ENCODE peak calls at places on chromosome 6, in ten cellular contexts. X is cardiac muscle cell, U is OCI-LY7, Q is upper lobe of right lung, H is Peyer's patch, L is fibroblast of lung, J is endothelial cell, S is psoas muscle, C is A549, E is lower lobe of right lung. O is an unnamed sample.

GRCh38 chr6:30749554-30750378 is 5.4 kb upstream of the IER3 start:
- DNase-seq in X (no peak), U (no peak), Q (no peak), H (no peak), L (no peak), J (no peak), S (no peak), C (no peak), E (no peak), O (no peak)

GRCh38 chr6:23106951-23107350 is 537.6 kb downstream of the HDGFL1 start:
- DNase-seq in X (no peak), U (no peak), Q (no peak), H (no peak), L (peak; percentile 90), J (no peak), S (no peak), C (no peak), E (no peak), O (no peak)

GRCh38 chr6:64081459-64081858 is 445.9 kb downstream of the PHF3 start:
- DNase-seq in X (no peak), U (no peak), Q (no peak), H (no peak), L (no peak), J (no peak), S (no peak), C (no peak), E (no peak), O (no peak)

GRCh38 chr6:94636780-94637385 is 940.5 kb upstream of the MANEA start:
- DNase-seq in X (peak; percentile 32), U (peak; percentile 1), Q (no peak), H (no peak), L (peak; percentile 1), J (peak; percentile 15), S (no peak), C (no peak), E (no peak), O (no peak)

GRCh38 chr6:1716845-1717244 is 107.1 kb downstream of the FOXC1 start:
- DNase-seq in X (no peak), U (no peak), Q (no peak), H (no peak), L (peak; percentile 36), J (no peak), S (no peak), C (no peak), E (no peak), O (no peak)

GRCh38 chr6:142796571-142796970 is 148.4 kb downstream of the HIVEP2 start:
- DNase-seq in X (peak; percentile 49), U (no peak), Q (no peak), H (no peak), L (peak; percentile 32), J (no peak), S (no peak), C (no peak), E (peak; percentile 46), O (no peak)

GRCh38 chr6:42100029-42100901 is 42.2 kb downstream of the C6orf132 start:
- DNase-seq in X (no peak), U (no peak), Q (no peak), H (no peak), L (peak; percentile 78), J (no peak), S (no peak), C (no peak), E (no peak), O (no peak)

GRCh38 chr6:52049252-52050050 is 38.0 kb downstream of the PKHD1 start:
- DNase-seq in X (peak; percentile 55), U (peak; percentile 60), Q (no peak), H (no peak), L (peak; percentile 10), J (peak; percentile 20), S (no peak), C (peak; percentile 13), E (no peak), O (no peak)

GRCh38 chr6:48117246-48117645 is 6.2 kb upstream of the PTCHD4 start:
- DNase-seq in X (no peak), U (no peak), Q (no peak), H (no peak), L (no peak), J (no peak), S (no peak), C (no peak), E (no peak), O (no peak)
- TF ChIP-seq CTCF in X (no peak), U (no peak), Q (no peak), H (no peak), L (no peak), J (no peak), S (no peak), C (no peak), E (no peak), O (no peak)

GRCh38 chr6:20302702-20303251 is 90.5 kb upstream of the MBOAT1 start:
- DNase-seq in X (peak; percentile 39), U (no peak), Q (no peak), H (no peak), L (peak; percentile 81), J (no peak), S (no peak), C (no peak), E (no peak), O (no peak)

GRCh38 chr6:20302168-20302567 is 89.9 kb upstream of the MBOAT1 start:
- DNase-seq in X (no peak), U (no peak), Q (no peak), H (no peak), L (peak; percentile 2), J (no peak), S (no peak), C (no peak), E (no peak), O (no peak)

GRCh38 chr6:20310185-20310584 is 91.5 kb upstream of the E2F3 start:
- DNase-seq in X (no peak), U (no peak), Q (no peak), H (no peak), L (no peak), J (no peak), S (no peak), C (no peak), E (no peak), O (no peak)

GRCh38 chr6:20301256-20301655 is 89.0 kb upstream of the MBOAT1 start:
- DNase-seq in X (no peak), U (no peak), Q (no peak), H (no peak), L (no peak), J (no peak), S (no peak), C (no peak), E (no peak), O (no peak)

GRCh38 chr6:20306491-20306890 is 94.2 kb upstream of the MBOAT1 start:
- DNase-seq in X (no peak), U (no peak), Q (no peak), H (no peak), L (no peak), J (no peak), S (no peak), C (no peak), E (no peak), O (no peak)
- TF ChIP-seq CTCF in X (no peak), U (no peak), Q (no peak), H (no peak), L (no peak), J (no peak), S (no peak), C (no peak), E (no peak), O (no peak)

GRCh38 chr6:79234150-79235022 is at the start of gene HMGN3:
- DNase-seq in X (peak; percentile 97), U (peak; percentile 94), Q (peak; percentile 98), H (peak; percentile 95), L (peak; percentile 91), J (peak; percentile 94), S (peak; percentile 97), C (peak; percentile 69), E (peak; percentile 98), O (peak; percentile 84)
- TF ChIP-seq CTCF in X (peak; percentile 17), U (peak; percentile 36), Q (peak; percentile 32), H (peak; percentile 16), L (no peak), J (no peak), S (peak; percentile 22), C (no peak), E (peak; percentile 41), O (no peak)

DNA sequence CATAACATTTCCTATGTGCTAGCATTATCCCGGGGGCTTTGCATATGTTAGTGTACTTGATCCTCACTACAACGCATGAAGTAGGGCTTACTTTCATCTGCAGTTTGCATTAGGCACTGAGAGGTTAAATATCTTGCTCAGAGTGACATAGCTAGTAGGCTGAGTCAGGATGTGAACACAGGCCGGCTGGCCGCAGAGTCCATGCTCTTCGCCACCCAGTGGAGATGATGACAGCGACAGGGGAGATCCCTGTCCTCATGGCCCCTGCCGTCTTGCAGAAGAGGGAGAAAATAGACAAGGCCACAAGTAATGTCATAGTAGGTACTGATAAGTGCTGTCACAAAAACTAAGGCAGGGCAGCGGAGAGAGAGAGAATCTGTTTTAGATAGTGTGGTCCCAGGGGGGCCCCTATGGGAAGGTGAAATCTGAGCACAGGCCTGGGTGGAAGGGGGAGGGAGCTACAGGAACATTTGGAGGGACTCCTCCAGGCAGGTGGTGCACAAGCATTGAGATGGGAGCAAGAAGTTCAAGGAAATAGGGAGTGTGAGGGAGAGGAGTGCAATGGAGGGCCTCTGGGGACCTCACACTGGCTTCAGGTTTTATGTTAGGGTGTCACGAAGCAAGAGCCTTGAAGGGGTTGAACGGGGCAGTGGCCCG is 46.8 kb downstream of the LYRM4 start:
- DNase-seq in X (no peak), U (no peak), Q (no peak), H (no peak), L (peak; percentile 47), J (no peak), S (no peak), C (no peak), E (no peak), O (no peak)
- TF ChIP-seq CTCF in X (peak; percentile 29), U (no peak), Q (no peak), H (no peak), L (no peak), J (no peak), S (no peak), C (no peak), E (no peak), O (no peak)

GRCh38 chr6:166957805-166958076 is 1.4 kb upstream of the RNASET2 start:
- DNase-seq in X (no peak), U (peak; percentile 29), Q (no peak), H (no peak), L (no peak), J (no peak), S (no peak), C (no peak), E (no peak), O (no peak)

GRCh38 chr6:166956444-166957086 is at the start of gene RNASET2:
- DNase-seq in X (peak; percentile 95), U (peak; percentile 93), Q (peak; percentile 99), H (peak; percentile 97), L (peak; percentile 85), J (peak; percentile 98), S (peak; percentile 99), C (peak; percentile 54), E (peak; percentile 99), O (peak; percentile 100)

GRCh38 chr6:166955865-166956443 is 396 bp downstream of the RNASET2 start:
- DNase-seq in X (no peak), U (peak; percentile 57), Q (no peak), H (no peak), L (peak; percentile 43), J (no peak), S (peak; percentile 62), C (peak; percentile 6), E (no peak), O (peak; percentile 22)

GRCh38 chr6:166958926-166959861 is 2.8 kb upstream of the RNASET2 start:
- DNase-seq in X (no peak), U (peak; percentile 85), Q (no peak), H (peak; percentile 86), L (no peak), J (no peak), S (no peak), C (no peak), E (no peak), O (peak; percentile 30)

GRCh38 chr6:166957087-166957804 is 896 bp upstream of the RNASET2 start:
- DNase-seq in X (no peak), U (peak; percentile 59), Q (peak; percentile 88), H (peak; percentile 78), L (no peak), J (no peak), S (peak; percentile 66), C (no peak), E (peak; percentile 82), O (peak; percentile 53)
- TF ChIP-seq CTCF in X (no peak), U (peak; percentile 16), Q (no peak), H (no peak), L (no peak), J (no peak), S (no peak), C (no peak), E (no peak), O (no peak)

O was measured in activated B cell treated with CpG ODN at 0.5 μM for 24 hours.